ENCODE peak calls at places on chromosome X, in seven cellular contexts. N is neural progenitor cell, A is lower leg skin, S is dermis blood vessel endothelial cell, C is substantia nigra, G is activated B cell treated with CpG ODN at 0.5 μM for 24 hours, K is RKO. Y is an unnamed sample.

GRCh38 chrX:46648660-46649059 is 75.1 kb downstream of the CHST7 start:
- DNase-seq in N (no peak), A (no peak), S (no peak), C (no peak), G (no peak), K (no peak), Y (peak)

GRCh38 chrX:39874202-39874816 is 223.4 kb downstream of the BCOR start:
- DNase-seq in N (no peak), A (no peak), S (no peak), C (no peak), G (no peak), K (no peak), Y (peak)

GRCh38 chrX:78329486-78329885 is 2.1 kb upstream of the CYSLTR1 start:
- DNase-seq in N (no peak), A (no peak), S (no peak), C (no peak), G (no peak), K (no peak), Y (no peak)

GRCh38 chrX:15816886-15817285 is 26.6 kb downstream of the ZRSR2 start:
- DNase-seq in N (no peak), A (no peak), S (peak), C (no peak), G (no peak), K (no peak), Y (peak)

GRCh38 chrX:150446151-150446550 is 83.0 kb downstream of the MAMLD1 start:
- DNase-seq in N (peak), A (no peak), S (peak), C (no peak), G (no peak), K (no peak), Y (no peak)

GRCh38 chrX:55039471-55039870 is 8.7 kb upstream of the ALAS2 start:
- DNase-seq in N (no peak), A (no peak), S (no peak), C (no peak), G (no peak), K (no peak), Y (no peak)

GRCh38 chrX:149487292-149487691 is 17.8 kb downstream of the IDS start:
- DNase-seq in N (no peak), A (peak), S (no peak), C (no peak), G (no peak), K (peak), Y (no peak)

GRCh38 chrX:2710041-2710471 is 19.0 kb downstream of the CD99 start:
- DNase-seq in N (no peak), A (no peak), S (peak), C (no peak), G (no peak), K (peak), Y (peak)

GRCh38 chrX:74925210-74926088 is at the start of gene NEXMIF:
- DNase-seq in N (peak), A (no peak), S (peak), C (peak), G (no peak), K (no peak), Y (no peak)

Y was measured in islet precursor cell.